ENCODE peak calls at places on chromosome 21, in ten cellular contexts. E is H9; R is activated naive CD4-positive, alpha-beta T cell treated with Interleukin-2 at 50 U/mL for 16 hours; K is right cardiac atrium; O is NCI-H1694; Q is nucleus accumbens; M is pons; T is NCI-H1092 treated with DMSO at 0.1 percent for 48 hours; Y is occipital lobe; H is fibroblast of pulmonary artery. A is an unnamed sample.

GRCh38 chr21:35438643-35439404 is 389.7 kb upstream of the RUNX1 start:
- DNase-seq in E (no peak), R (no peak), K (no peak), O (no peak), Q (no peak), M (no peak), T (no peak), Y (no peak), H (peak; percentile 17), A (no peak)

GRCh38 chr21:36929622-36930021 is 36.8 kb downstream of the HLCS start:
- DNase-seq in E (no peak), R (no peak), K (no peak), O (no peak), Q (no peak), M (peak; percentile 34), T (no peak), Y (no peak), H (peak; percentile 20), A (no peak)

GRCh38 chr21:45539046-45539795 is 3.0 kb downstream of the SLC19A1 start:
- DNase-seq in E (peak; percentile 25), R (no peak), K (peak; percentile 49), O (no peak), Q (no peak), M (no peak), T (no peak), Y (no peak), H (no peak), A (no peak)

GRCh38 chr21:25999935-26000582 is 170.5 kb downstream of the APP start:
- DNase-seq in E (no peak), R (peak; percentile 11), K (no peak), O (no peak), Q (no peak), M (no peak), T (no peak), Y (no peak), H (no peak), A (peak; percentile 18)

GRCh38 chr21:29125199-29125598 is 5.2 kb upstream of the MAP3K7CL start:
- DNase-seq in E (no peak), R (no peak), K (no peak), O (no peak), Q (no peak), M (no peak), T (no peak), Y (no peak), H (no peak), A (no peak)

GRCh38 chr21:20802201-20802600 is 196.0 kb upstream of the NCAM2 start:
- DNase-seq in E (no peak), R (no peak), K (no peak), O (no peak), Q (no peak), M (peak; percentile 67), T (no peak), Y (no peak), H (no peak), A (no peak)

GRCh38 chr21:33023574-33024277 is 2.0 kb upstream of the OLIG2 start:
- DNase-seq in E (peak; percentile 63), R (no peak), K (no peak), O (no peak), Q (no peak), M (peak; percentile 22), T (no peak), Y (no peak), H (no peak), A (no peak)

GRCh38 chr21:25039461-25040380 is 567.6 kb downstream of the MRPL39 start:
- DNase-seq in E (no peak), R (no peak), K (no peak), O (peak; percentile 65), Q (no peak), M (peak; percentile 65), T (peak; percentile 72), Y (no peak), H (no peak), A (no peak)

GRCh38 chr21:21397464-21397863 is 399.3 kb downstream of the NCAM2 start:
- DNase-seq in E (no peak), R (no peak), K (no peak), O (no peak), Q (no peak), M (no peak), T (no peak), Y (no peak), H (no peak), A (no peak)

GRCh38 chr21:45549670-45550463 is 7.6 kb upstream of the SLC19A1 start:
- DNase-seq in E (peak; percentile 28), R (no peak), K (peak; percentile 61), O (no peak), Q (no peak), M (no peak), T (no peak), Y (no peak), H (no peak), A (no peak)

GRCh38 chr21:41560701-41561158 is 52.8 kb upstream of the TMPRSS2 start:
- DNase-seq in E (no peak), R (no peak), K (no peak), O (no peak), Q (no peak), M (no peak), T (no peak), Y (no peak), H (no peak), A (no peak)

GRCh38 chr21:35232545-35233176 is 183.6 kb upstream of the RUNX1 start:
- DNase-seq in E (no peak), R (no peak), K (no peak), O (no peak), Q (no peak), M (no peak), T (no peak), Y (no peak), H (peak; percentile 83), A (no peak)

A was measured in stimulated activated naive CD4-positive, alpha-beta T cell.